ENCODE peak calls at places on chromosomes 3 and 15, in eight cellular contexts. Z, B, E, G, A, D, X and O are unnamed samples.

GRCh38 chr3:116140100-116140689 is 305.1 kb downstream of the LSAMP start:
- DNase-seq in X (no peak), G (no peak), B (no peak), A (no peak), Z (peak), D (no peak), E (no peak), O (no peak)

GRCh38 chr15:79872358-79873017 is 24.3 kb downstream of the MTHFS start:
- DNase-seq in X (no peak), E (peak), B (peak), A (no peak), G (no peak), D (no peak), Z (no peak), O (no peak)

GRCh38 chr3:108153451-108153981 is 62.7 kb upstream of the CD47 start:
- DNase-seq in Z (peak), E (no peak), G (no peak), B (no peak), A (no peak), X (no peak), D (no peak), O (peak)

GRCh38 chr3:138971766-138972320 is 24.8 kb downstream of the FOXL2NB start:
- DNase-seq in X (no peak), G (no peak), E (no peak), D (no peak), A (no peak), Z (no peak), B (no peak), O (no peak)

GRCh38 chr3:37144806-37145205 is 29.6 kb downstream of the LRRFIP2 start:
- DNase-seq in E (no peak), A (no peak), X (no peak), G (no peak), Z (no peak), B (no peak), D (no peak), O (no peak)

GRCh38 chr3:125175321-125176078 is 37.0 kb downstream of the SLC12A8 start:
- DNase-seq in A (no peak), B (no peak), Z (no peak), E (no peak), X (no peak), D (no peak), G (no peak), O (no peak)

GRCh38 chr3:87436781-87437543 is 160.6 kb upstream of the POU1F1 start:
- DNase-seq in D (no peak), G (no peak), A (peak), Z (no peak), X (no peak), E (peak), B (no peak), O (no peak)

GRCh38 chr3:165778456-165778855 is 58.8 kb downstream of the BCHE start:
- DNase-seq in Z (no peak), D (no peak), E (no peak), B (no peak), X (no peak), A (no peak), G (no peak), O (no peak)

GRCh38 chr15:80777836-80778620 is 1.1 kb upstream of the CEMIP start:
- DNase-seq in D (no peak), G (no peak), X (no peak), Z (no peak), B (no peak), E (no peak), A (no peak), O (no peak)

GRCh38 chr15:77846360-77846759 is 213.6 kb upstream of the LINGO1 start:
- DNase-seq in X (no peak), A (no peak), E (no peak), D (no peak), B (no peak), G (no peak), Z (no peak), O (no peak)

GRCh38 chr3:171309906-171310359 is 150.3 kb downstream of the TNIK start:
- DNase-seq in X (no peak), B (no peak), G (no peak), E (peak), D (no peak), A (no peak), Z (no peak), O (peak)

GRCh38 chr3:169886671-169887070 is 16.9 kb upstream of the LRRC31 start:
- DNase-seq in D (peak), G (no peak), Z (no peak), A (no peak), X (no peak), B (no peak), E (peak), O (peak)

GRCh38 chr3:70554170-70554569 is 241.7 kb upstream of the MDFIC2 start:
- DNase-seq in E (no peak), A (no peak), Z (no peak), B (no peak), X (no peak), D (no peak), G (no peak), O (no peak)

DNA sequence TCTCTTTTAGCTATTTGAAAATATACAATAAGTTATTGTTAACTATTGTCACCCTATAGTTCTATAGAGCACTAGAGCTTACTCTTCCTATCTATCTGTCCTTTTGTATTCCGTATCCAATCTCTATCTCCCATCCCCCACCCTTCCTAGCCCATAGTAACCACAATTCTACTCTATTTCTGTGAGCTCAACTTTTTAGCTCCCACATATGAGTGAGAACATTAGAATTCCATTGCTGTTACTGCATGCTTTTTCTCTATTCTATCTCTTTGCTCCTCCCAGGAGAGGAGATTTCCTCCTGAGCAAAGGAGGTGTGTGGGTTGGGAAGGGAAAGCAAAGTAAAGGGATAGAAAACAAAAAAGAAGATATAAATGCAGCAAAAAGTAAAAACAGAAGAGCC is 105.6 kb upstream of the SLC4A7 start:
- DNase-seq in Z (no peak), E (no peak), G (no peak), X (no peak), D (no peak), B (no peak), A (no peak), O (no peak)
- H3K4me3 ChIP-seq in Z (no peak), E (no peak), G (no peak), X (no peak), D (no peak), B (no peak), A (no peak), O (no peak)

DNA sequence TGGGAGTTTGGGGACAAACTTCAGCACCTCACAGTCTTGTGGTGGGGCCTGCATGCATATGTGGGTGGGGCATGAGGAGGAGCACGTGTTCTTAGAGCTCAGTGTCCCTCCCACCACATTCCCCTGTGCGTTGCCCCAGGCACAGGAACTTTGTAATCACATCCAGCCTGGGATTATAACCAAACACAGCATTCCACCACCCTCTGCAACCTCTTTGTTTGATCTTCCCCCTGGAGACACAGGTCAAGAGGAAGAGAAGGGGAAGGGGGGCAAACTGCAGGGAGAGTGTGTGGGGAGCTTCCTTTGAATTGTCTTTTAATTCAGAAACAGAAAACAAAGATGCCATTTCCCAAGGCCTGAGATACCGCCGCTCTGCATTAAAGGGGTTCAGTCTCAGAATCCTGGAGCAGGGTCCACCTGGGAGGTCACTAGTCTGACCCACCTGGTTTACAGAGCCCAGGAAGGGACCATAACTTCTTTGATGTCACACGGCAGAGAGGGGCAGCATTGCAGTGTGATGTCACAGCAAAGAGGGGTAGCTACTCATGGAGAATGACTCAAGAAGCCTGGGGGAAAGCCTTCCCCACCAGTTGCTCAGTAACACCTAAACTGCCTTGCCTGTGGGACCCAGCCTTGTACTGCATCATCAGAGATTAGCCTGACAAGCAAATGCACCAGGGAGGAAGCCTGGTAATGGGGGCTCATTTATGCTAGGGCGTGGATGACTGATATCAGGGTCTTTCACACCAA is 106.3 kb upstream of the RNU6-1 start:
- DNase-seq in D (no peak), E (no peak), A (peak), G (no peak), Z (no peak), B (no peak), X (no peak), O (no peak)
- H3K4me3 ChIP-seq in D (no peak), E (no peak), A (no peak), G (no peak), Z (peak), B (no peak), X (no peak), O (no peak)

DNA sequence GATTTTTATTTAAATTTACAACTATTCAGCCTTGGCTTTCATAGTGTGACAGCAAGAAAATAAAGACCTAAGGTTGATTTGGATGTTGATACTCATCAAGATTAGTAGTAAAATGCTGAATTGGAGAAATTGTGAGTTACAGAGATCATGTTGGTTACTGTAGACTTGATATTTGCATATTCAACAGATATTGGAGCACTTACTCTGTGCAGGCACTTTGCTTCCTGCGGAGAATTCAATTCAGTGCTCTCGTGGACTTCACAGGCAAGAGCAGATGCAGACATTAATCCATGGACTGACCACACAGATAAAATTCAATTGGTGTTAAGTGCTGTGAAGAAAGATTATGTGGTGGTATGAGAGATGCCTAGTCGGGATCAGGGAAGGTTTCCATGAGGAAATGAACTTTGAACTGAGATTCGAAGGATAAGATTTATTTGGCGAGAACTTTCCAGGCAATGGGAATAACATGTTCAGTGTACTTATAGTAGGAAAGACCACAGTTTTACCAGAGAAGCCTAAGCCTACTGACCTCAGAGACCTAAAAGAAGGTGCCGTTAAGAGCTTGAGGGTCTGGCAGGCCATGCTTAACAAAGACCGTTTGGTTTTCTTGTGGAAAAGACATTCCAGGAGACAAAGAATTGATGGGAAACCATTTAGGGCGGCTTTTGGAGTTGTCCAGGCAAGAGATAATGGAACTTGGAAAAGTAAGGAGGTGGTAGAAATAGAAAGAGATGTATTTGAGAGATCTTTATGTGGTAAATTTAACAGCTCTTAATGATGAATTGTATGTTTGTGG is 4.3 kb downstream of the SELENOT start:
- DNase-seq in A (no peak), Z (no peak), X (no peak), B (no peak), G (no peak), E (no peak), D (no peak), O (no peak)
- H3K4me3 ChIP-seq in A (no peak), Z (peak), X (no peak), B (no peak), G (no peak), E (no peak), D (no peak), O (no peak)

GRCh38 chr3:1381647-1382036 is 288.8 kb downstream of the CNTN6 start:
- DNase-seq in X (no peak), Z (no peak), B (no peak), G (no peak), A (no peak), D (no peak), E (no peak), O (no peak)
- H3K4me3 ChIP-seq in X (no peak), Z (no peak), B (no peak), G (no peak), A (no peak), D (no peak), E (no peak), O (no peak)

GRCh38 chr15:76057332-76058000 is 2.3 kb upstream of the TMEM266 start:
- DNase-seq in D (no peak), X (no peak), E (peak), B (no peak), Z (peak), G (no peak), A (no peak), O (no peak)
- H3K4me3 ChIP-seq in D (no peak), X (peak), E (no peak), B (no peak), Z (peak), G (no peak), A (no peak), O (no peak)

GRCh38 chr3:194323785-194324735 is 27.1 kb downstream of the CPN2 start:
- DNase-seq in G (no peak), E (no peak), B (no peak), A (no peak), D (peak), Z (no peak), X (no peak), O (no peak)
- H3K4me3 ChIP-seq in G (peak), E (no peak), B (peak), A (peak), D (peak), Z (no peak), X (no peak), O (peak)

GRCh38 chr15:66803749-66804148 is 101.7 kb downstream of the SMAD6 start:
- DNase-seq in G (no peak), B (no peak), Z (no peak), A (no peak), E (no peak), D (no peak), X (no peak), O (no peak)

GRCh38 chr15:66801266-66801665 is 99.2 kb downstream of the SMAD6 start:
- DNase-seq in E (no peak), X (no peak), D (no peak), A (no peak), B (no peak), Z (no peak), G (no peak), O (no peak)

GRCh38 chr15:66802087-66803001 is 100.3 kb downstream of the SMAD6 start:
- DNase-seq in E (peak), D (no peak), B (no peak), G (peak), Z (no peak), A (peak), X (no peak), O (no peak)

GRCh38 chr15:66805207-66805975 is 103.4 kb downstream of the SMAD6 start:
- DNase-seq in B (no peak), X (no peak), E (no peak), Z (no peak), A (no peak), G (no peak), D (no peak), O (no peak)

GRCh38 chr15:66803182-66803729 is 101.2 kb downstream of the SMAD6 start:
- DNase-seq in E (peak), D (peak), A (peak), X (peak), G (peak), B (no peak), Z (no peak), O (peak)
- H3K4me3 ChIP-seq in E (no peak), D (no peak), A (no peak), X (no peak), G (no peak), B (no peak), Z (no peak), O (peak)

DNA sequence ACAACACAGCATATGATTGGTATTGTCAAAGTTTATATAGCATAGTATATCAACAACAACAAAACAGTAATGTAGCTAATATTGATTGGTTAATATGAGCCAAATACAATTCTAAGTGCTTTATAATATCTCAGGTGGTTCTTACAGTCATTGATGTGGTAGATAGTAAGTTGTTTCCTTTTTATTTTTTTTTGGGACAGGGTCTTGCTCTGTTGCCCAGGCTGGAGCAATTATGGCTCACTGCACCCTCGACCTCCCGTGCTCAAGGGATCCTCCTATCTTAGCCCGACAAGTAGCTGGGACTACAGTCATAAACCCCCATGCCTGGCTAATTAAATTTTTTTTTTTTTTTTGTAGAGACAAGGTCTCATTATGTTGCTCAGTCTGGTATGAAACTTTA is 2.7 kb downstream of the RNF13 start:
- DNase-seq in G (no peak), E (no peak), Z (no peak), X (no peak), D (no peak), A (no peak), B (no peak), O (no peak)
- H3K4me3 ChIP-seq in G (peak), E (no peak), Z (no peak), X (no peak), D (no peak), A (no peak), B (no peak), O (no peak)

DNA sequence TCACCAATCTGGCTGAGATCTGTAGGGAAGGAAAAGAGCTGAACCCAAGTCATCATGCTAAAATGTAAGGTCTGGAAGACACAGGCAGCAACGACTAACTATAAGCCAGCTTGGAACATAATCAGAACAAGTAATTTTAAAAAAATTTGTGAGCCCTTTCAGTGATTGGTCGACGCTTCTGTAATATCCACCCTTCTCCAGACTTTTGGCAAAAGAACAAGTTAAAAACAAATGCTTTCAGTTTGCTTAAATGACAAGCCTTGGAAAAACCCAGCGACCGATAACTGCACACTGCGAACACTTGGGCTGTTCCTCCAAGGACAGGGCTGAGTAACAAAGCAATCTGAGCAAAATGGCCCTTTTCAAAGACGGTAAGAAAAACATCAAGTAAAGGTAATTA is 49.6 kb downstream of the PCSK6 start:
- DNase-seq in E (peak), A (peak), X (no peak), Z (no peak), D (no peak), B (no peak), G (no peak), O (no peak)
- H3K4me3 ChIP-seq in E (peak), A (peak), X (no peak), Z (no peak), D (no peak), B (no peak), G (no peak), O (no peak)